ENCODE peak calls at places on chromosomes 5 and 9, in five cellular contexts. I is tibial artery, D is MM.1S, K is H54, B is choroid plexus epithelial cell. A is an unnamed sample.

GRCh38 chr9:107243757-107244156 is 39.3 kb upstream of the RAD23B start:
- DNase-seq in I (no peak), D (peak; percentile 14), K (peak; percentile 40), B (peak; percentile 65), A (peak; percentile 56)

GRCh38 chr5:123717139-123717538 is 205.2 kb downstream of the CSNK1G3 start:
- DNase-seq in I (no peak), D (no peak), K (no peak), B (peak; percentile 66), A (peak; percentile 80)

GRCh38 chr9:129394011-129394919 is 216.2 kb upstream of the IER5L start:
- DNase-seq in I (no peak), D (no peak), K (no peak), B (no peak), A (no peak)

GRCh38 chr9:134570151-134570621 is 71.4 kb upstream of the COL5A1 start:
- DNase-seq in I (peak; percentile 39), D (no peak), K (no peak), B (no peak), A (no peak)

GRCh38 chr5:163696270-163696887 is 191.0 kb downstream of the MAT2B start:
- DNase-seq in I (no peak), D (peak; percentile 70), K (peak; percentile 11), B (peak; percentile 92), A (peak; percentile 80)

GRCh38 chr9:115121140-115121710 is 3.3 kb upstream of the TNC start:
- DNase-seq in I (no peak), D (peak; percentile 60), K (no peak), B (peak; percentile 41), A (no peak)

GRCh38 chr9:37840560-37841194 is 40.1 kb downstream of the DCAF10 start:
- DNase-seq in I (no peak), D (no peak), K (no peak), B (peak; percentile 77), A (peak; percentile 61)

GRCh38 chr9:15942806-15943424 is 390.1 kb downstream of the CCDC171 start:
- DNase-seq in I (no peak), D (no peak), K (no peak), B (peak; percentile 38), A (peak; percentile 3)

GRCh38 chr5:64767959-64768357 is 533 bp downstream of the SREK1IP1 start:
- DNase-seq in I (no peak), D (peak; percentile 13), K (no peak), B (peak; percentile 35), A (peak; percentile 54)

GRCh38 chr5:161544350-161544765 is 2.2 kb downstream of the GABRB2 start:
- DNase-seq in I (peak; percentile 25), D (peak; percentile 63), K (peak; percentile 28), B (peak; percentile 55), A (peak; percentile 21)

GRCh38 chr5:58403822-58404433 is 56.0 kb downstream of the PLK2 start:
- DNase-seq in I (no peak), D (no peak), K (no peak), B (no peak), A (no peak)

GRCh38 chr5:159050408-159051091 is 49.2 kb downstream of the EBF1 start:
- DNase-seq in I (no peak), D (no peak), K (no peak), B (peak; percentile 83), A (peak; percentile 52)

GRCh38 chr5:73917433-73917832 is 291.4 kb downstream of the ARHGEF28 start:
- DNase-seq in I (no peak), D (no peak), K (no peak), B (peak; percentile 57), A (no peak)

GRCh38 chr9:113558632-113559502 is 95.3 kb downstream of the RGS3 start:
- DNase-seq in I (peak; percentile 80), D (no peak), K (peak; percentile 49), B (peak; percentile 74), A (peak; percentile 80)

GRCh38 chr5:120122711-120123110 is 341.4 kb upstream of the PRR16 start:
- DNase-seq in I (no peak), D (no peak), K (no peak), B (peak; percentile 58), A (no peak)

GRCh38 chr9:91680129-91680528 is 256.5 kb upstream of the NFIL3 start:
- DNase-seq in I (no peak), D (no peak), K (no peak), B (peak; percentile 26), A (peak; percentile 20)

GRCh38 chr5:140480310-140481014 is 67.0 kb upstream of the EIF4EBP3 start:
- DNase-seq in I (no peak), D (no peak), K (no peak), B (peak; percentile 16), A (peak; percentile 5)

GRCh38 chr5:128199611-128200010 is 116.0 kb downstream of the SLC12A2 start:
- DNase-seq in I (no peak), D (no peak), K (no peak), B (peak; percentile 27), A (no peak)

GRCh38 chr9:96009690-96010477 is 134.4 kb downstream of the ERCC6L2 start:
- DNase-seq in I (no peak), D (peak; percentile 35), K (no peak), B (peak; percentile 28), A (no peak)